ENCODE peak calls at places on chromosome 4, in seven cellular contexts. One of them, this sample, is unnamed.

GRCh38 chr4:134426821-134427220 is 225.2 kb upstream of the PABPC4L start:
- DNase-seq in HCT116: no peak
- DNase-seq in HepG2: no peak
- DNase-seq in T47D: peak; percentile 23
- DNase-seq in K562: no peak
- DNase-seq in GM12878: no peak
- DNase-seq in H1: no peak
- DNase-seq in this sample: no peak

GRCh38 chr4:4461850-4462249 is 74.9 kb downstream of the NSG1 start:
- DNase-seq in HCT116: no peak
- DNase-seq in HepG2: peak; percentile 83
- DNase-seq in T47D: no peak
- DNase-seq in K562: no peak
- DNase-seq in GM12878: no peak
- DNase-seq in H1: no peak
- DNase-seq in this sample: peak; percentile 65

GRCh38 chr4:61094854-61095598 is 105.1 kb upstream of the ADGRL3 start:
- DNase-seq in HCT116: no peak
- DNase-seq in HepG2: no peak
- DNase-seq in T47D: peak; percentile 36
- DNase-seq in K562: no peak
- DNase-seq in GM12878: no peak
- DNase-seq in H1: no peak
- DNase-seq in this sample: no peak

GRCh38 chr4:23815351-23815750 is 74.5 kb downstream of the PPARGC1A start:
- DNase-seq in HCT116: no peak
- DNase-seq in HepG2: no peak
- DNase-seq in T47D: no peak
- DNase-seq in K562: no peak
- DNase-seq in GM12878: no peak
- DNase-seq in H1: no peak
- DNase-seq in this sample: no peak

GRCh38 chr4:135249006-135249405 is 1047.4 kb upstream of the PABPC4L start:
- DNase-seq in HCT116: no peak
- DNase-seq in HepG2: no peak
- DNase-seq in T47D: no peak
- DNase-seq in K562: no peak
- DNase-seq in GM12878: no peak
- DNase-seq in H1: no peak
- DNase-seq in this sample: no peak

GRCh38 chr4:80006935-80007744 is 65.9 kb downstream of the ANTXR2 start:
- DNase-seq in HCT116: no peak
- DNase-seq in HepG2: peak; percentile 76
- DNase-seq in T47D: no peak
- DNase-seq in K562: peak; percentile 12
- DNase-seq in GM12878: no peak
- DNase-seq in H1: no peak
- DNase-seq in this sample: peak; percentile 9

GRCh38 chr4:971670-972500 is 1.5 kb downstream of the DGKQ start:
- DNase-seq in HCT116: no peak
- DNase-seq in HepG2: no peak
- DNase-seq in T47D: no peak
- DNase-seq in K562: no peak
- DNase-seq in GM12878: no peak
- DNase-seq in H1: no peak
- DNase-seq in this sample: no peak

GRCh38 chr4:31045724-31046318 is 325.7 kb downstream of the PCDH7 start:
- DNase-seq in HCT116: no peak
- DNase-seq in HepG2: no peak
- DNase-seq in T47D: peak; percentile 57
- DNase-seq in K562: no peak
- DNase-seq in GM12878: no peak
- DNase-seq in H1: no peak
- DNase-seq in this sample: no peak

GRCh38 chr4:42446823-42447222 is 49.5 kb downstream of the SHISA3 start:
- DNase-seq in HCT116: no peak
- DNase-seq in HepG2: no peak
- DNase-seq in T47D: no peak
- DNase-seq in K562: no peak
- DNase-seq in GM12878: no peak
- DNase-seq in H1: no peak
- DNase-seq in this sample: no peak

GRCh38 chr4:177119021-177119461 is 190.6 kb upstream of the NEIL3 start:
- DNase-seq in HCT116: no peak
- DNase-seq in HepG2: no peak
- DNase-seq in T47D: no peak
- DNase-seq in K562: no peak
- DNase-seq in GM12878: no peak
- DNase-seq in H1: no peak
- DNase-seq in this sample: no peak

GRCh38 chr4:138686078-138686477 is 329.5 kb upstream of the NOCT start:
- DNase-seq in HCT116: no peak
- DNase-seq in HepG2: no peak
- DNase-seq in T47D: no peak
- DNase-seq in K562: no peak
- DNase-seq in GM12878: no peak
- DNase-seq in H1: no peak
- DNase-seq in this sample: peak; percentile 59

GRCh38 chr4:39469429-39470077 is 10.7 kb downstream of the LIAS start:
- DNase-seq in HCT116: peak; percentile 86
- DNase-seq in HepG2: peak; percentile 89
- DNase-seq in T47D: peak; percentile 63
- DNase-seq in K562: peak; percentile 48
- DNase-seq in GM12878: peak; percentile 48
- DNase-seq in H1: no peak
- DNase-seq in this sample: peak; percentile 62

GRCh38 chr4:77931452-77932135 is 69.0 kb downstream of the MRPL1 start:
- DNase-seq in HCT116: no peak
- DNase-seq in HepG2: no peak
- DNase-seq in T47D: no peak
- DNase-seq in K562: no peak
- DNase-seq in GM12878: no peak
- DNase-seq in H1: no peak
- DNase-seq in this sample: no peak

GRCh38 chr4:123889376-123889945 is 492.9 kb downstream of the SPRY1 start:
- DNase-seq in HCT116: no peak
- DNase-seq in HepG2: no peak
- DNase-seq in T47D: no peak
- DNase-seq in K562: no peak
- DNase-seq in GM12878: no peak
- DNase-seq in H1: no peak
- DNase-seq in this sample: peak; percentile 21
- TF ChIP-seq JUND in HCT116: no peak
- TF ChIP-seq JUND in HepG2: no peak
- TF ChIP-seq JUND in T47D: no peak
- TF ChIP-seq JUND in K562: no peak
- TF ChIP-seq JUND in GM12878: no peak
- TF ChIP-seq JUND in H1: no peak
- TF ChIP-seq JUND in this sample: peak; percentile 71

GRCh38 chr4:156693557-156693956 is 278.0 kb downstream of the PDGFC start:
- DNase-seq in HCT116: no peak
- DNase-seq in HepG2: no peak
- DNase-seq in T47D: peak; percentile 33
- DNase-seq in K562: no peak
- DNase-seq in GM12878: no peak
- DNase-seq in H1: no peak
- DNase-seq in this sample: no peak
- TF ChIP-seq JUND in HCT116: no peak
- TF ChIP-seq JUND in HepG2: no peak
- TF ChIP-seq JUND in T47D: no peak
- TF ChIP-seq JUND in K562: no peak
- TF ChIP-seq JUND in GM12878: no peak
- TF ChIP-seq JUND in H1: no peak
- TF ChIP-seq JUND in this sample: no peak

GRCh38 chr4:123597586-123597985 is 201.0 kb downstream of the SPRY1 start:
- DNase-seq in HCT116: no peak
- DNase-seq in HepG2: no peak
- DNase-seq in T47D: peak; percentile 50
- DNase-seq in K562: no peak
- DNase-seq in GM12878: no peak
- DNase-seq in H1: no peak
- DNase-seq in this sample: no peak

GRCh38 chr4:123600426-123600825 is 203.8 kb downstream of the SPRY1 start:
- DNase-seq in HCT116: no peak
- DNase-seq in HepG2: no peak
- DNase-seq in T47D: no peak
- DNase-seq in K562: no peak
- DNase-seq in GM12878: no peak
- DNase-seq in H1: no peak
- DNase-seq in this sample: no peak

GRCh38 chr4:123600921-123601904 is 204.6 kb downstream of the SPRY1 start:
- DNase-seq in HCT116: no peak
- DNase-seq in HepG2: no peak
- DNase-seq in T47D: no peak
- DNase-seq in K562: no peak
- DNase-seq in GM12878: no peak
- DNase-seq in H1: no peak
- DNase-seq in this sample: no peak

GRCh38 chr4:123599920-123600394 is 203.4 kb downstream of the SPRY1 start:
- DNase-seq in HCT116: no peak
- DNase-seq in HepG2: peak; percentile 98
- DNase-seq in T47D: no peak
- DNase-seq in K562: peak; percentile 41
- DNase-seq in GM12878: peak; percentile 85
- DNase-seq in H1: peak; percentile 31
- DNase-seq in this sample: peak; percentile 24

DNA sequence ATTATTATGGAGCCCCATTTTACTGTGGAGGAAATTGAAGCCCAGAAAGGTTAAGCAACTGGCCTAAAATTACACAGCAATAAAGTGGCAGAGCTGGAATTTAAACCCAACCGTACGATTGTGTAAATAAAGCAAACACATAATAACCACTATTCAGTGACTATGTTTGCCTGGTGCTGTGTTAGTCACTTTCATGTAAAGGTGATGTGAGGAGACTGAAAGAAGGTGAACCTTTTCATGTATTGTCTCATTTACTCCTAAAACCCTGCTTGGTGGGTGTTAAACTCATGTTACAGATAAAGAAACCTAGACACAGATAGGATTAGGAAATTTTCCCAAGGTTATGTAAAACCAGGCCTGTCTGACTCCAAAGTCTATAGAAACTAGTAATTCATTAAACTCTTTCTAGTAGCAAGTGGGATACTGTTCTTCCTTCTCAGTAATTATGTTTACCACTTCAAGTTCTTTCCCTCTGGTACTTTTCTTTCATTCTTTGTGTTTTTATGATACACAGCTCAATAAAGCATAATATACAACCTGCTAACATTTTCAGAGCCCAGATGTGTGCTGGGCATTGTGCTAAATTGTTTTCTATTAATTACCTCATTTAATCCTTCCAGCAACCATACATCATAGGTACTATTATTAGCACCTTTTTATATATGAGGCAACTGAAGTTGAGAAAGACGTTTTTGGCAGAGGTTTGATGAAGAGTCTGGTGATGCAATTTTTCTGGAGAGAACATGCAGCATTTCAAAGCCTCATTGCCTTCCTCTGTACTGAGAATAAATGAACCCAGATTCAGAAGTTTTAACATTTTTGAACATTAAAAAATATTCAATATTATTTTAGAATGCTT is 202.7 kb downstream of the SPRY1 start:
- DNase-seq in HCT116: no peak
- DNase-seq in HepG2: peak; percentile 95
- DNase-seq in T47D: no peak
- DNase-seq in K562: no peak
- DNase-seq in GM12878: no peak
- DNase-seq in H1: no peak
- DNase-seq in this sample: no peak
- TF ChIP-seq JUND in HCT116: no peak
- TF ChIP-seq JUND in HepG2: no peak
- TF ChIP-seq JUND in T47D: no peak
- TF ChIP-seq JUND in K562: no peak
- TF ChIP-seq JUND in GM12878: no peak
- TF ChIP-seq JUND in H1: no peak
- TF ChIP-seq JUND in this sample: no peak

GRCh38 chr4:54226399-54227260 is 2.5 kb upstream of the PDGFRA start:
- DNase-seq in HCT116: no peak
- DNase-seq in HepG2: no peak
- DNase-seq in T47D: no peak
- DNase-seq in K562: no peak
- DNase-seq in GM12878: no peak
- DNase-seq in H1: no peak
- DNase-seq in this sample: no peak
- TF ChIP-seq JUND in HCT116: no peak
- TF ChIP-seq JUND in HepG2: no peak
- TF ChIP-seq JUND in T47D: no peak
- TF ChIP-seq JUND in K562: no peak
- TF ChIP-seq JUND in GM12878: no peak
- TF ChIP-seq JUND in H1: no peak
- TF ChIP-seq JUND in this sample: no peak

GRCh38 chr4:101140228-101140627 is 207.1 kb downstream of the PPP3CA start:
- DNase-seq in HCT116: no peak
- DNase-seq in HepG2: no peak
- DNase-seq in T47D: no peak
- DNase-seq in K562: no peak
- DNase-seq in GM12878: no peak
- DNase-seq in H1: no peak
- DNase-seq in this sample: peak; percentile 7

GRCh38 chr4:101141855-101142254 is 205.5 kb downstream of the PPP3CA start:
- DNase-seq in HCT116: no peak
- DNase-seq in HepG2: no peak
- DNase-seq in T47D: no peak
- DNase-seq in K562: no peak
- DNase-seq in GM12878: no peak
- DNase-seq in H1: no peak
- DNase-seq in this sample: no peak

GRCh38 chr4:101145081-101145480 is 202.2 kb downstream of the PPP3CA start:
- DNase-seq in HCT116: no peak
- DNase-seq in HepG2: no peak
- DNase-seq in T47D: no peak
- DNase-seq in K562: no peak
- DNase-seq in GM12878: no peak
- DNase-seq in H1: no peak
- DNase-seq in this sample: no peak

GRCh38 chr4:101142259-101142658 is 205.1 kb downstream of the PPP3CA start:
- DNase-seq in HCT116: no peak
- DNase-seq in HepG2: no peak
- DNase-seq in T47D: no peak
- DNase-seq in K562: no peak
- DNase-seq in GM12878: no peak
- DNase-seq in H1: no peak
- DNase-seq in this sample: no peak

GRCh38 chr4:101141230-101141629 is 206.1 kb downstream of the PPP3CA start:
- DNase-seq in HCT116: no peak
- DNase-seq in HepG2: no peak
- DNase-seq in T47D: no peak
- DNase-seq in K562: no peak
- DNase-seq in GM12878: peak; percentile 35
- DNase-seq in H1: no peak
- DNase-seq in this sample: no peak
- TF ChIP-seq JUND in HCT116: no peak
- TF ChIP-seq JUND in HepG2: no peak
- TF ChIP-seq JUND in T47D: no peak
- TF ChIP-seq JUND in K562: no peak
- TF ChIP-seq JUND in GM12878: no peak
- TF ChIP-seq JUND in H1: no peak
- TF ChIP-seq JUND in this sample: no peak

GRCh38 chr4:145583191-145583590 is 36.0 kb upstream of the MMAA start:
- DNase-seq in HCT116: no peak
- DNase-seq in HepG2: no peak
- DNase-seq in T47D: no peak
- DNase-seq in K562: no peak
- DNase-seq in GM12878: no peak
- DNase-seq in H1: no peak
- DNase-seq in this sample: no peak

GRCh38 chr4:145583656-145584055 is 35.5 kb upstream of the MMAA start:
- DNase-seq in HCT116: no peak
- DNase-seq in HepG2: no peak
- DNase-seq in T47D: no peak
- DNase-seq in K562: no peak
- DNase-seq in GM12878: no peak
- DNase-seq in H1: no peak
- DNase-seq in this sample: no peak

GRCh38 chr4:145580906-145581305 is 38.3 kb upstream of the MMAA start:
- DNase-seq in HCT116: no peak
- DNase-seq in HepG2: no peak
- DNase-seq in T47D: peak; percentile 6
- DNase-seq in K562: no peak
- DNase-seq in GM12878: no peak
- DNase-seq in H1: no peak
- DNase-seq in this sample: no peak
- TF ChIP-seq JUND in HCT116: peak; percentile 9
- TF ChIP-seq JUND in HepG2: no peak
- TF ChIP-seq JUND in T47D: no peak
- TF ChIP-seq JUND in K562: no peak
- TF ChIP-seq JUND in GM12878: no peak
- TF ChIP-seq JUND in H1: no peak
- TF ChIP-seq JUND in this sample: no peak

This sample was measured in SK-N-SH.